ENCODE peak calls at places on chromosomes 4 and X, in five cellular contexts. One of them, this sample, is unnamed.

GRCh38 chrX:9612146-9612505 is 147.3 kb downstream of the TBL1X start:
- DNase-seq in GM23338: no peak
- DNase-seq in globus pallidus: no peak
- DNase-seq in naive thymus-derived CD8-positive, alpha-beta T cell: no peak
- DNase-seq in islet precursor cell: no peak
- DNase-seq in this sample: no peak

GRCh38 chr4:8364848-8365350 is 75.6 kb downstream of the ACOX3 start:
- DNase-seq in GM23338: no peak
- DNase-seq in globus pallidus: no peak
- DNase-seq in naive thymus-derived CD8-positive, alpha-beta T cell: no peak
- DNase-seq in islet precursor cell: no peak
- DNase-seq in this sample: no peak

GRCh38 chr4:120555058-120555457 is 367.5 kb downstream of the PRDM5 start:
- DNase-seq in GM23338: no peak
- DNase-seq in globus pallidus: no peak
- DNase-seq in naive thymus-derived CD8-positive, alpha-beta T cell: no peak
- DNase-seq in islet precursor cell: no peak
- DNase-seq in this sample: no peak

GRCh38 chrX:46941341-46941740 is 29.1 kb downstream of the JADE3 start:
- DNase-seq in GM23338: no peak
- DNase-seq in globus pallidus: no peak
- DNase-seq in naive thymus-derived CD8-positive, alpha-beta T cell: no peak
- DNase-seq in islet precursor cell: no peak
- DNase-seq in this sample: no peak

GRCh38 chrX:65997978-65998717 is 41.7 kb downstream of the VSIG4 start:
- DNase-seq in GM23338: no peak
- DNase-seq in globus pallidus: no peak
- DNase-seq in naive thymus-derived CD8-positive, alpha-beta T cell: no peak
- DNase-seq in islet precursor cell: no peak
- DNase-seq in this sample: no peak

GRCh38 chr4:109395694-109396093 is 37.9 kb upstream of the SEC24B start:
- DNase-seq in GM23338: peak
- DNase-seq in globus pallidus: no peak
- DNase-seq in naive thymus-derived CD8-positive, alpha-beta T cell: no peak
- DNase-seq in islet precursor cell: no peak
- DNase-seq in this sample: no peak

GRCh38 chr4:180563977-180564376 is 1679.2 kb upstream of the TENM3 start:
- DNase-seq in GM23338: no peak
- DNase-seq in globus pallidus: no peak
- DNase-seq in naive thymus-derived CD8-positive, alpha-beta T cell: no peak
- DNase-seq in islet precursor cell: no peak
- DNase-seq in this sample: no peak

GRCh38 chr4:73715659-73716058 is 24.7 kb upstream of the CXCL8 start:
- DNase-seq in GM23338: no peak
- DNase-seq in globus pallidus: no peak
- DNase-seq in naive thymus-derived CD8-positive, alpha-beta T cell: no peak
- DNase-seq in islet precursor cell: no peak
- DNase-seq in this sample: no peak

GRCh38 chr4:185244763-185245162 is 35.4 kb downstream of the SNX25 start:
- DNase-seq in GM23338: no peak
- DNase-seq in globus pallidus: no peak
- DNase-seq in naive thymus-derived CD8-positive, alpha-beta T cell: no peak
- DNase-seq in islet precursor cell: peak
- DNase-seq in this sample: no peak

GRCh38 chr4:59966758-59967157 is 1233.4 kb upstream of the ADGRL3 start:
- DNase-seq in GM23338: no peak
- DNase-seq in globus pallidus: no peak
- DNase-seq in naive thymus-derived CD8-positive, alpha-beta T cell: no peak
- DNase-seq in islet precursor cell: no peak
- DNase-seq in this sample: no peak

GRCh38 chr4:170610464-170610863 is 520.7 kb upstream of the AADAT start:
- DNase-seq in GM23338: no peak
- DNase-seq in globus pallidus: no peak
- DNase-seq in naive thymus-derived CD8-positive, alpha-beta T cell: no peak
- DNase-seq in islet precursor cell: no peak
- DNase-seq in this sample: no peak

GRCh38 chr4:30094866-30095265 is 625.3 kb upstream of the PCDH7 start:
- DNase-seq in GM23338: no peak
- DNase-seq in globus pallidus: no peak
- DNase-seq in naive thymus-derived CD8-positive, alpha-beta T cell: no peak
- DNase-seq in islet precursor cell: no peak
- DNase-seq in this sample: no peak

GRCh38 chrX:153641575-153642312 is 5.3 kb upstream of the DUSP9 start:
- DNase-seq in GM23338: peak
- DNase-seq in globus pallidus: no peak
- DNase-seq in naive thymus-derived CD8-positive, alpha-beta T cell: no peak
- DNase-seq in islet precursor cell: peak
- DNase-seq in this sample: no peak

GRCh38 chr4:150973626-150974250 is 41.3 kb downstream of the LRBA start:
- DNase-seq in GM23338: no peak
- DNase-seq in globus pallidus: no peak
- DNase-seq in naive thymus-derived CD8-positive, alpha-beta T cell: no peak
- DNase-seq in islet precursor cell: no peak
- DNase-seq in this sample: no peak

GRCh38 chrX:48540015-48540350 is 469 bp downstream of the TBC1D25 start:
- DNase-seq in GM23338: no peak
- DNase-seq in globus pallidus: peak
- DNase-seq in naive thymus-derived CD8-positive, alpha-beta T cell: peak
- DNase-seq in islet precursor cell: no peak
- DNase-seq in this sample: peak

GRCh38 chr4:127284236-127284635 is 348.5 kb upstream of the INTU start:
- DNase-seq in GM23338: no peak
- DNase-seq in globus pallidus: no peak
- DNase-seq in naive thymus-derived CD8-positive, alpha-beta T cell: no peak
- DNase-seq in islet precursor cell: no peak
- DNase-seq in this sample: no peak

This sample was measured in CD4-positive, alpha-beta T cell.